ENCODE peak calls at places on chromosomes 6 and 20, in five cellular contexts. T is BJ, E is mucosa of descending colon, U is right lobe of liver, S is IMR-90. F is an unnamed sample.

GRCh38 chr6:14984454-14984853 is 261.4 kb upstream of the JARID2 start:
- DNase-seq in T (no peak), U (no peak), E (peak), S (peak), F (no peak)

GRCh38 chr6:161373905-161374451 is 100.1 kb upstream of the AGPAT4 start:
- DNase-seq in T (no peak), E (peak), U (peak), S (peak), F (peak)

GRCh38 chr20:59743767-59744485 is 139.6 kb downstream of the PHACTR3 start:
- DNase-seq in T (no peak), E (peak), U (no peak), S (no peak), F (no peak)

GRCh38 chr6:76984572-76984971 is 478.7 kb downstream of the HTR1B start:
- DNase-seq in E (no peak), S (peak), T (no peak), U (no peak), F (no peak)

GRCh38 chr20:43507150-43508080 is at the start of gene L3MBTL1:
- DNase-seq in E (peak), S (peak), T (no peak), U (peak), F (no peak)

GRCh38 chr6:139508576-139508975 is 134.1 kb upstream of the CITED2 start:
- DNase-seq in T (no peak), E (no peak), S (no peak), U (no peak), F (no peak)

GRCh38 chr6:5751525-5752252 is 255.0 kb downstream of the NRN1 start:
- DNase-seq in T (no peak), S (peak), U (no peak), E (no peak), F (no peak)

GRCh38 chr6:17045581-17046322 is 56.1 kb upstream of the STMND1 start:
- DNase-seq in T (peak), S (peak), E (peak), U (no peak), F (no peak)

GRCh38 chr6:82362868-82363267 is 749 bp upstream of the TPBG start:
- DNase-seq in E (no peak), U (no peak), S (peak), T (peak), F (peak)

GRCh38 chr6:104226798-104227444 is 632.8 kb downstream of the HACE1 start:
- DNase-seq in U (peak), S (no peak), E (no peak), T (no peak), F (no peak)

GRCh38 chr6:28589952-28590340 is 64.3 kb downstream of the GPX5 start:
- DNase-seq in U (no peak), S (no peak), E (no peak), T (no peak), F (no peak)

GRCh38 chr6:34534656-34535055 is 21.5 kb downstream of the SPDEF start:
- DNase-seq in S (no peak), E (peak), T (no peak), U (no peak), F (no peak)

GRCh38 chr20:50395258-50395729 is 114.9 kb upstream of the PTPN1 start:
- DNase-seq in T (no peak), S (peak), U (peak), E (no peak), F (no peak)

GRCh38 chr6:90144396-90144795 is 152.2 kb downstream of the BACH2 start:
- DNase-seq in E (no peak), U (no peak), T (no peak), S (no peak), F (no peak)

GRCh38 chr20:42686057-42686456 is 503.6 kb downstream of the PTPRT start:
- DNase-seq in E (no peak), U (no peak), S (no peak), T (no peak), F (no peak)

GRCh38 chr6:53527249-53527765 is 17.6 kb downstream of the GCLC start:
- DNase-seq in T (no peak), E (no peak), S (no peak), U (no peak), F (no peak)

GRCh38 chr6:38187688-38188590 is 368.4 kb downstream of the ZFAND3 start:
- DNase-seq in E (no peak), U (peak), T (no peak), S (no peak), F (no peak)

GRCh38 chr6:138957484-138957883 is 30.6 kb downstream of the REPS1 start:
- DNase-seq in E (no peak), S (no peak), T (no peak), U (no peak), F (no peak)

GRCh38 chr6:44708208-44708607 is 320.7 kb downstream of the CDC5L start:
- DNase-seq in S (no peak), T (no peak), U (no peak), E (no peak), F (no peak)

GRCh38 chr6:134517145-134517658 is 199.3 kb upstream of the SGK1 start:
- DNase-seq in E (no peak), T (peak), U (peak), S (peak), F (peak)

GRCh38 chr20:49312661-49313060 is 34.8 kb upstream of the ZNFX1 start:
- DNase-seq in S (no peak), E (no peak), T (no peak), U (no peak), F (no peak)

GRCh38 chr6:167108278-167108677 is 14.6 kb upstream of the CCR6 start:
- DNase-seq in T (no peak), E (no peak), U (no peak), S (no peak), F (no peak)

GRCh38 chr6:33192671-33193602 is 670 bp upstream of the COL11A2 start:
- DNase-seq in E (peak), U (no peak), T (no peak), S (no peak), F (no peak)

GRCh38 chr6:109008951-109009760 is 85.5 kb downstream of the SESN1 start:
- DNase-seq in U (peak), E (peak), S (peak), T (peak), F (peak)
- TF ChIP-seq CTCF in U (peak), E (no peak), S (no peak), T (no peak), F (no peak)

GRCh38 chr6:10696655-10697054 is 1.9 kb downstream of the PAK1IP1 start:
- DNase-seq in T (no peak), S (no peak), U (no peak), E (no peak), F (no peak)
- H3K4me3 ChIP-seq in T (no peak), S (no peak), U (no peak), E (no peak), F (no peak)

DNA sequence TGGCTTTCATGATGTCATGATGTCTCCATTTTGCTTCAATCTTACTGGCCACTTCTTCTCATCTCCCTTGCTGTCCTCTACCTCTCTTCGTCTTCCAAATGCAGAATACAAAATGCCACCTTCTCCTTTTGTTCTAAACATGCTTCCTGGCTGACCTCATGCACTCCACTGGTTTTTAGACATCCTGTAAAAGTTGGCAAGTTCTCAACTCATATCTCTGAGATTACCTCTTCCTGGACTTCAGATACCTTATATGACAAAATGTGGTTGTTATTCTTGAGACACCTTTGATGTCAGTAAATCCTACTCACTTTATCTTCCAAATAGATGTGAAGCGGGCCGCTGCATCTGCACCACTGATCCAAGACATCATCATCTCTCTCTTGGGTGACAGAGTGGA is 212.7 kb upstream of the FOXA2 start:
- DNase-seq in T (no peak), U (no peak), S (peak), E (no peak), F (no peak)
- TF ChIP-seq CTCF in T (no peak), U (no peak), S (no peak), E (no peak), F (no peak)

DNA sequence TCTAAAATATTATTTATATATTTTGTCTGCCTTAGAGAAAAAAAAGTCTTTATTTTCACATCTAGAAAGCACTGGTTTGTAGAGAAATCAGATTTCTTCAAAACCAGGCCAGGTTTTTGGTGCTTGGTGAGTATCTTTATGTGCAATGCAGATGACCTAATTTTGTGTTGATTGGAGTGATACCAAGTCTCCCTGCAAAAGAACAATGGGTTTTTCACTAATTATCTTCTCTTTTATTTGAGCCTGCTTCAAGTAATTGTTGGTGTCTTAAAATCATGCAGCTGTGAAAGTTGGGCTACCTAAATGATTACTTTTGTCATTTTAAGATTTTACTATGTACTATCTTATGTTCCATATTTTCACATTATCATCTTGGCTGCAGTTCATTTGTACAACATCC is 874.7 kb downstream of the TFAP2A start:
- DNase-seq in U (no peak), T (no peak), E (no peak), S (peak), F (no peak)
- H3K4me3 ChIP-seq in U (no peak), T (no peak), E (no peak), S (no peak), F (no peak)

GRCh38 chr20:17748279-17748678 is 48.5 kb downstream of the BANF2 start:
- DNase-seq in E (no peak), S (no peak), T (no peak), U (no peak), F (no peak)
- TF ChIP-seq CTCF in E (no peak), S (no peak), T (no peak), U (no peak), F (no peak)

GRCh38 chr6:98845201-98846020 is 11.0 kb downstream of the POU3F2 start:
- DNase-seq in U (peak), S (peak), T (peak), E (peak), F (peak)
- H3K4me3 ChIP-seq in U (peak), S (no peak), T (peak), E (no peak), F (peak)

F was measured in astrocyte of the cerebellum.